ENCODE peak calls at places on chromosome 6, in ten cellular contexts. M is right cardiac atrium; N is neural crest cell; X is C1 segment of cervical spinal cord; I is glutamatergic neuron; C is NCI-H146; R is stimulated activated CD4-positive, alpha-beta T cell treated with anti-CD3 and anti-CD28 coated beads, Interleukin-2, amount 100 ng/mL, for 4 hours; B is Calu3; L is head of caudate nucleus; A is DMS79. U is an unnamed sample.

GRCh38 chr6:169935348-169935718 is 183.9 kb downstream of the ERMARD start:
- DNase-seq in M (no peak), N (no peak), X (no peak), I (no peak), C (no peak), R (no peak), B (no peak), L (no peak), A (no peak), U (no peak)

GRCh38 chr6:159959976-159960384 is 8.9 kb upstream of the IGF2R start:
- DNase-seq in M (peak), N (no peak), X (no peak), I (no peak), C (no peak), R (no peak), B (no peak), L (no peak), A (no peak), U (no peak)

GRCh38 chr6:141261016-141261671 is 871.6 kb upstream of the GJE1 start:
- DNase-seq in M (no peak), N (no peak), X (no peak), I (no peak), C (no peak), R (no peak), B (peak), L (no peak), A (no peak), U (no peak)

GRCh38 chr6:84432616-84433015 is 205.2 kb upstream of the CEP162 start:
- DNase-seq in M (no peak), N (no peak), X (no peak), I (no peak), C (no peak), R (no peak), B (no peak), L (no peak), A (no peak), U (no peak)

GRCh38 chr6:11428351-11428750 is 109.2 kb upstream of the TMEM170B start:
- DNase-seq in M (no peak), N (no peak), X (no peak), I (no peak), C (no peak), R (no peak), B (no peak), L (no peak), A (no peak), U (no peak)

GRCh38 chr6:44667226-44667625 is 279.7 kb downstream of the CDC5L start:
- DNase-seq in M (no peak), N (no peak), X (no peak), I (no peak), C (no peak), R (no peak), B (no peak), L (no peak), A (no peak), U (no peak)

GRCh38 chr6:54013966-54014365 is 97.3 kb upstream of the MLIP start:
- DNase-seq in M (no peak), N (no peak), X (no peak), I (no peak), C (no peak), R (no peak), B (no peak), L (no peak), A (no peak), U (no peak)

GRCh38 chr6:89927788-89928565 is 33.7 kb downstream of the GJA10 start:
- DNase-seq in M (no peak), N (no peak), X (no peak), I (no peak), C (no peak), R (no peak), B (no peak), L (no peak), A (no peak), U (no peak)

GRCh38 chr6:137093183-137094069 is 48.7 kb upstream of the IL20RA start:
- DNase-seq in M (no peak), N (no peak), X (no peak), I (no peak), C (no peak), R (no peak), B (no peak), L (no peak), A (no peak), U (no peak)

GRCh38 chr6:103280417-103280816 is 1579.3 kb downstream of the HACE1 start:
- DNase-seq in M (no peak), N (no peak), X (no peak), I (no peak), C (no peak), R (no peak), B (no peak), L (no peak), A (no peak), U (no peak)

GRCh38 chr6:43809417-43810305 is 39.6 kb downstream of the VEGFA start:
- DNase-seq in M (no peak), N (no peak), X (no peak), I (no peak), C (peak), R (no peak), B (peak), L (no peak), A (no peak), U (peak)

GRCh38 chr6:68760486-68760885 is 125.4 kb downstream of the ADGRB3 start:
- DNase-seq in M (no peak), N (no peak), X (no peak), I (no peak), C (no peak), R (no peak), B (no peak), L (no peak), A (no peak), U (no peak)

GRCh38 chr6:10478187-10479040 is 42.7 kb upstream of the GCNT2 start:
- DNase-seq in M (no peak), N (peak), X (no peak), I (no peak), C (peak), R (no peak), B (peak), L (no peak), A (no peak), U (no peak)

GRCh38 chr6:169008641-169009040 is 245.0 kb downstream of the THBS2 start:
- DNase-seq in M (no peak), N (no peak), X (no peak), I (no peak), C (no peak), R (no peak), B (no peak), L (no peak), A (no peak), U (no peak)

GRCh38 chr6:114020223-114020622 is 49.3 kb upstream of the HDAC2 start:
- DNase-seq in M (no peak), N (no peak), X (no peak), I (no peak), C (no peak), R (no peak), B (no peak), L (peak), A (no peak), U (no peak)

GRCh38 chr6:50030777-50031562 is 9.2 kb upstream of the DEFB110 start:
- DNase-seq in M (no peak), N (peak), X (no peak), I (peak), C (peak), R (no peak), B (no peak), L (no peak), A (no peak), U (peak)

GRCh38 chr6:52537001-52537753 is 39.7 kb downstream of the TRAM2 start:
- DNase-seq in M (no peak), N (no peak), X (no peak), I (no peak), C (no peak), R (no peak), B (no peak), L (no peak), A (no peak), U (no peak)

GRCh38 chr6:125363360-125364121 is 61.8 kb upstream of the HDDC2 start:
- DNase-seq in M (peak), N (peak), X (peak), I (peak), C (peak), R (no peak), B (peak), L (peak), A (peak), U (peak)

GRCh38 chr6:50939931-50940330 is 121.3 kb downstream of the TFAP2B start:
- DNase-seq in M (no peak), N (no peak), X (no peak), I (no peak), C (no peak), R (no peak), B (no peak), L (no peak), A (no peak), U (no peak)

GRCh38 chr6:169700296-169700695 is 1.5 kb downstream of the WDR27 start:
- DNase-seq in M (no peak), N (no peak), X (no peak), I (no peak), C (no peak), R (no peak), B (no peak), L (no peak), A (no peak), U (no peak)

GRCh38 chr6:44404022-44404714 is 16.7 kb downstream of the CDC5L start:
- DNase-seq in M (no peak), N (no peak), X (no peak), I (no peak), C (no peak), R (no peak), B (no peak), L (no peak), A (no peak), U (no peak)

GRCh38 chr6:3381233-3382065 is 75.4 kb downstream of the SLC22A23 start:
- DNase-seq in M (peak), N (no peak), X (peak), I (no peak), C (no peak), R (no peak), B (no peak), L (peak), A (no peak), U (no peak)

GRCh38 chr6:160520043-160520904 is 143.8 kb downstream of the LPA start:
- DNase-seq in M (peak), N (peak), X (peak), I (peak), C (peak), R (peak), B (peak), L (peak), A (peak), U (peak)